ENCODE peak calls at places on chromosomes 11 and 22, in five cellular contexts. N, O, T, R and A are unnamed samples.

GRCh38 chr22:36386900-36387663 is 685 bp downstream of the MYH9 start:
- DNase-seq in N (peak), O (no peak), T (peak), R (peak), A (peak)

GRCh38 chr22:24938741-24939341 is 7.7 kb downstream of the LHFPL7 start:
- DNase-seq in N (no peak), O (no peak), T (no peak), R (no peak), A (peak)

GRCh38 chr11:100719809-100720221 is 32.7 kb downstream of the ARHGAP42 start:
- DNase-seq in N (peak), O (peak), T (peak), R (no peak), A (peak)

GRCh38 chr11:44028401-44028800 is 19.4 kb upstream of the ACCSL start:
- DNase-seq in N (no peak), O (no peak), T (no peak), R (no peak), A (no peak)

GRCh38 chr11:73236879-73237278 is 18.8 kb downstream of the P2RY2 start:
- DNase-seq in N (peak), O (no peak), T (peak), R (no peak), A (peak)

GRCh38 chr22:34416321-34416900 is 496.1 kb upstream of the LARGE1 start:
- DNase-seq in N (no peak), O (no peak), T (no peak), R (no peak), A (no peak)

GRCh38 chr11:119169272-119169719 is 771 bp downstream of the NLRX1 start:
- DNase-seq in N (peak), O (no peak), T (peak), R (no peak), A (peak)

GRCh38 chr11:66687831-66688281 is 10.2 kb upstream of the RBM4B start:
- DNase-seq in N (no peak), O (no peak), T (no peak), R (no peak), A (no peak)

GRCh38 chr11:86180415-86180814 is 64.1 kb upstream of the EED start:
- DNase-seq in N (no peak), O (no peak), T (no peak), R (no peak), A (no peak)

GRCh38 chr11:129853508-129854228 is 38.0 kb downstream of the TMEM45B start:
- DNase-seq in N (peak), O (peak), T (no peak), R (no peak), A (peak)

GRCh38 chr11:69867076-69868002 is 48.1 kb upstream of the FGF3 start:
- DNase-seq in N (no peak), O (no peak), T (no peak), R (no peak), A (no peak)

GRCh38 chr11:77073328-77074001 is 6.7 kb downstream of the CAPN5 start:
- DNase-seq in N (peak), O (peak), T (peak), R (no peak), A (peak)

GRCh38 chr22:36465232-36466021 is 16.0 kb downstream of the TXN2 start:
- DNase-seq in N (peak), O (no peak), T (peak), R (no peak), A (peak)

GRCh38 chr11:66391322-66391721 is 19.8 kb upstream of the SLC29A2 start:
- DNase-seq in N (no peak), O (no peak), T (no peak), R (no peak), A (no peak)

GRCh38 chr11:1130276-1131032 is 27.3 kb upstream of the MUC5AC start:
- DNase-seq in N (no peak), O (no peak), T (peak), R (no peak), A (no peak)

GRCh38 chr11:12179019-12179418 is 68.6 kb downstream of the MICAL2 start:
- DNase-seq in N (no peak), O (no peak), T (no peak), R (no peak), A (peak)

GRCh38 chr11:119709638-119710346 is 19.2 kb downstream of the NECTIN1 start:
- DNase-seq in N (no peak), O (no peak), T (no peak), R (no peak), A (peak)

GRCh38 chr22:22818202-22818538 is 69.4 kb upstream of the IGLL5 start:
- DNase-seq in N (no peak), O (no peak), T (no peak), R (no peak), A (no peak)

GRCh38 chr11:133947298-133947905 is 9.4 kb downstream of the IGSF9B start:
- DNase-seq in N (peak), O (no peak), T (peak), R (no peak), A (no peak)

GRCh38 chr22:44272330-44272729 is 40.4 kb downstream of the SHISAL1 start:
- DNase-seq in N (no peak), O (no peak), T (no peak), R (no peak), A (no peak)

GRCh38 chr22:37192232-37192631 is 4.2 kb upstream of the C1QTNF6 start:
- DNase-seq in N (no peak), O (no peak), T (no peak), R (no peak), A (no peak)

GRCh38 chr11:77561257-77561656 is 28.5 kb upstream of the AQP11 start:
- DNase-seq in N (no peak), O (no peak), T (no peak), R (no peak), A (no peak)

GRCh38 chr11:60925685-60926267 is 1.5 kb downstream of the TMEM132A start:
- DNase-seq in N (no peak), O (no peak), T (no peak), R (no peak), A (no peak)

GRCh38 chr22:21710156-21710555 is 25.4 kb downstream of the YPEL1 start:
- DNase-seq in N (no peak), O (no peak), T (no peak), R (no peak), A (no peak)

GRCh38 chr11:62505112-62505783 is 41.4 kb downstream of the AHNAK start:
- DNase-seq in N (peak), O (no peak), T (peak), R (no peak), A (no peak)

GRCh38 chr11:132648841-132649240 is 883.5 kb downstream of the OPCML start:
- DNase-seq in N (no peak), O (no peak), T (no peak), R (no peak), A (no peak)

GRCh38 chr11:78350646-78351165 is 66.9 kb downstream of the GAB2 start:
- DNase-seq in N (no peak), O (no peak), T (peak), R (no peak), A (no peak)

GRCh38 chr22:41799486-41800347 is 762 bp upstream of the CCDC134 start:
- DNase-seq in N (peak), O (no peak), T (peak), R (no peak), A (peak)

GRCh38 chr11:1297011-1297575 is 12.3 kb downstream of the TOLLIP start:
- DNase-seq in N (no peak), O (no peak), T (peak), R (no peak), A (peak)

GRCh38 chr11:95305726-95306522 is 74.9 kb upstream of the SESN3 start:
- DNase-seq in N (no peak), O (no peak), T (no peak), R (no peak), A (no peak)

GRCh38 chr22:46604306-46604690 is 15.9 kb upstream of the GRAMD4 start:
- DNase-seq in N (no peak), O (no peak), T (no peak), R (no peak), A (no peak)

GRCh38 chr11:72578991-72579815 is 95.0 kb downstream of the PDE2A start:
- DNase-seq in N (no peak), O (no peak), T (no peak), R (peak), A (no peak)

GRCh38 chr11:1701041-1701807 is 4.2 kb downstream of the KRTAP5-6 start:
- DNase-seq in N (no peak), O (no peak), T (no peak), R (no peak), A (no peak)

GRCh38 chr11:92225206-92225562 is 566 bp downstream of the FAT3 start:
- DNase-seq in N (no peak), O (no peak), T (no peak), R (no peak), A (no peak)

GRCh38 chr22:38089474-38089851 is 5.5 kb upstream of the SLC16A8 start:
- DNase-seq in N (peak), O (no peak), T (no peak), R (no peak), A (no peak)

GRCh38 chr11:102047305-102047924 is at the start of gene CFAP300:
- DNase-seq in N (peak), O (peak), T (peak), R (no peak), A (peak)

GRCh38 chr11:33110083-33110482 is 51.2 kb downstream of the CSTF3 start:
- DNase-seq in N (no peak), O (no peak), T (no peak), R (no peak), A (peak)

GRCh38 chr11:115415939-115416338 is 88.3 kb downstream of the CADM1 start:
- DNase-seq in N (no peak), O (no peak), T (no peak), R (no peak), A (no peak)